ENCODE peak calls at places on chromosomes 5 and 9, in four cellular contexts. One of them, this sample, is unnamed.

GRCh38 chr9:34085581-34086500 is 37.2 kb upstream of the UBAP2 start:
- DNase-seq in A172: no peak
- DNase-seq in SK-MEL-5: no peak
- DNase-seq in right lobe of liver: no peak
- DNase-seq in this sample: no peak

GRCh38 chr9:99150456-99151171 is 45.7 kb downstream of the TGFBR1 start:
- DNase-seq in A172: no peak
- DNase-seq in SK-MEL-5: no peak
- DNase-seq in right lobe of liver: no peak
- DNase-seq in this sample: no peak

GRCh38 chr5:142017832-142018427 is 5.1 kb upstream of the GNPDA1 start:
- DNase-seq in A172: peak
- DNase-seq in SK-MEL-5: no peak
- DNase-seq in right lobe of liver: no peak
- DNase-seq in this sample: peak

GRCh38 chr5:124402144-124402581 is 344.3 kb downstream of the ZNF608 start:
- DNase-seq in A172: peak
- DNase-seq in SK-MEL-5: no peak
- DNase-seq in right lobe of liver: no peak
- DNase-seq in this sample: peak

GRCh38 chr5:148454576-148454975 is 70.8 kb downstream of the FBXO38 start:
- DNase-seq in A172: no peak
- DNase-seq in SK-MEL-5: no peak
- DNase-seq in right lobe of liver: no peak
- DNase-seq in this sample: no peak

GRCh38 chr9:123823194-123823947 is 106.6 kb downstream of the DENND1A start:
- DNase-seq in A172: no peak
- DNase-seq in SK-MEL-5: no peak
- DNase-seq in right lobe of liver: no peak
- DNase-seq in this sample: no peak

GRCh38 chr5:83473344-83474169 is 2.0 kb downstream of the VCAN start:
- DNase-seq in A172: peak
- DNase-seq in SK-MEL-5: peak
- DNase-seq in right lobe of liver: peak
- DNase-seq in this sample: peak

GRCh38 chr9:94681508-94681907 is 42.2 kb upstream of the FBP1 start:
- DNase-seq in A172: peak
- DNase-seq in SK-MEL-5: peak
- DNase-seq in right lobe of liver: peak
- DNase-seq in this sample: peak

GRCh38 chr5:36267905-36268304 is 26.2 kb upstream of the NADK2 start:
- DNase-seq in A172: no peak
- DNase-seq in SK-MEL-5: no peak
- DNase-seq in right lobe of liver: no peak
- DNase-seq in this sample: no peak

GRCh38 chr5:145987871-145988270 is 51.5 kb downstream of the SH3RF2 start:
- DNase-seq in A172: no peak
- DNase-seq in SK-MEL-5: no peak
- DNase-seq in right lobe of liver: no peak
- DNase-seq in this sample: no peak

GRCh38 chr9:128556276-128556675 is 3.9 kb downstream of the SPTAN1 start:
- DNase-seq in A172: no peak
- DNase-seq in SK-MEL-5: no peak
- DNase-seq in right lobe of liver: no peak
- DNase-seq in this sample: no peak

This sample was measured in mesenchymal stem cell.